ENCODE peak calls at places on chromosomes 11 and 22, in five cellular contexts. One of them, this sample, is unnamed.

GRCh38 chr22:46915978-46916730 is 153.7 kb downstream of the TBC1D22A start:
- DNase-seq in EL: no peak
- DNase-seq in cerebellar nuclear complex: no peak
- DNase-seq in OCI-LY7: no peak
- DNase-seq in stimulated activated CD8-positive, alpha-beta memory T cell treated with anti-CD3 and anti-CD28 coated beads, Interleukin-4, amount 100 ng/mL, for 4 hours: no peak
- DNase-seq in this sample: no peak

GRCh38 chr11:12120031-12121008 is 9.9 kb downstream of the MICAL2 start:
- DNase-seq in EL: no peak
- DNase-seq in cerebellar nuclear complex: no peak
- DNase-seq in OCI-LY7: no peak
- DNase-seq in stimulated activated CD8-positive, alpha-beta memory T cell treated with anti-CD3 and anti-CD28 coated beads, Interleukin-4, amount 100 ng/mL, for 4 hours: no peak
- DNase-seq in this sample: no peak

GRCh38 chr11:59953463-59954218 is 10.2 kb upstream of the OOSP4A start:
- DNase-seq in EL: no peak
- DNase-seq in cerebellar nuclear complex: no peak
- DNase-seq in OCI-LY7: no peak
- DNase-seq in stimulated activated CD8-positive, alpha-beta memory T cell treated with anti-CD3 and anti-CD28 coated beads, Interleukin-4, amount 100 ng/mL, for 4 hours: no peak
- DNase-seq in this sample: no peak

GRCh38 chr11:14904745-14905103 is 12.7 kb upstream of the CYP2R1 start:
- DNase-seq in EL: peak
- DNase-seq in cerebellar nuclear complex: no peak
- DNase-seq in OCI-LY7: peak
- DNase-seq in stimulated activated CD8-positive, alpha-beta memory T cell treated with anti-CD3 and anti-CD28 coated beads, Interleukin-4, amount 100 ng/mL, for 4 hours: peak
- DNase-seq in this sample: no peak

GRCh38 chr22:37843746-37844089 is 416 bp downstream of the ANKRD54 start:
- DNase-seq in EL: no peak
- DNase-seq in cerebellar nuclear complex: no peak
- DNase-seq in OCI-LY7: peak
- DNase-seq in stimulated activated CD8-positive, alpha-beta memory T cell treated with anti-CD3 and anti-CD28 coated beads, Interleukin-4, amount 100 ng/mL, for 4 hours: no peak
- DNase-seq in this sample: peak

GRCh38 chr11:128948583-128948982 is 5.9 kb upstream of the TP53AIP1 start:
- DNase-seq in EL: no peak
- DNase-seq in cerebellar nuclear complex: no peak
- DNase-seq in OCI-LY7: no peak
- DNase-seq in stimulated activated CD8-positive, alpha-beta memory T cell treated with anti-CD3 and anti-CD28 coated beads, Interleukin-4, amount 100 ng/mL, for 4 hours: no peak
- DNase-seq in this sample: no peak

GRCh38 chr11:67280341-67280790 is 8.7 kb upstream of the ANKRD13D start:
- DNase-seq in EL: no peak
- DNase-seq in cerebellar nuclear complex: no peak
- DNase-seq in OCI-LY7: no peak
- DNase-seq in stimulated activated CD8-positive, alpha-beta memory T cell treated with anti-CD3 and anti-CD28 coated beads, Interleukin-4, amount 100 ng/mL, for 4 hours: no peak
- DNase-seq in this sample: no peak

GRCh38 chr22:36510966-36511881 is 4.4 kb upstream of the FOXRED2 start:
- DNase-seq in EL: peak
- DNase-seq in cerebellar nuclear complex: no peak
- DNase-seq in OCI-LY7: peak
- DNase-seq in stimulated activated CD8-positive, alpha-beta memory T cell treated with anti-CD3 and anti-CD28 coated beads, Interleukin-4, amount 100 ng/mL, for 4 hours: no peak
- DNase-seq in this sample: no peak

GRCh38 chr11:19392321-19392720 is 151.6 kb upstream of the E2F8 start:
- DNase-seq in EL: no peak
- DNase-seq in cerebellar nuclear complex: no peak
- DNase-seq in OCI-LY7: no peak
- DNase-seq in stimulated activated CD8-positive, alpha-beta memory T cell treated with anti-CD3 and anti-CD28 coated beads, Interleukin-4, amount 100 ng/mL, for 4 hours: no peak
- DNase-seq in this sample: no peak

GRCh38 chr11:502288-503178 is 4.5 kb downstream of the RNH1 start:
- DNase-seq in EL: no peak
- DNase-seq in cerebellar nuclear complex: no peak
- DNase-seq in OCI-LY7: no peak
- DNase-seq in stimulated activated CD8-positive, alpha-beta memory T cell treated with anti-CD3 and anti-CD28 coated beads, Interleukin-4, amount 100 ng/mL, for 4 hours: no peak
- DNase-seq in this sample: no peak

GRCh38 chr11:61955416-61956135 is 5.4 kb downstream of the BEST1 start:
- DNase-seq in EL: no peak
- DNase-seq in cerebellar nuclear complex: no peak
- DNase-seq in OCI-LY7: no peak
- DNase-seq in stimulated activated CD8-positive, alpha-beta memory T cell treated with anti-CD3 and anti-CD28 coated beads, Interleukin-4, amount 100 ng/mL, for 4 hours: no peak
- DNase-seq in this sample: no peak

GRCh38 chr11:77211040-77211451 is 83.0 kb downstream of the MYO7A start:
- DNase-seq in EL: no peak
- DNase-seq in cerebellar nuclear complex: no peak
- DNase-seq in OCI-LY7: no peak
- DNase-seq in stimulated activated CD8-positive, alpha-beta memory T cell treated with anti-CD3 and anti-CD28 coated beads, Interleukin-4, amount 100 ng/mL, for 4 hours: no peak
- DNase-seq in this sample: no peak

GRCh38 chr11:131954146-131954545 is 583.7 kb downstream of the NTM start:
- DNase-seq in EL: no peak
- DNase-seq in cerebellar nuclear complex: no peak
- DNase-seq in OCI-LY7: no peak
- DNase-seq in stimulated activated CD8-positive, alpha-beta memory T cell treated with anti-CD3 and anti-CD28 coated beads, Interleukin-4, amount 100 ng/mL, for 4 hours: no peak
- DNase-seq in this sample: no peak

GRCh38 chr11:103586756-103587155 is 449.7 kb upstream of the DDI1 start:
- DNase-seq in EL: no peak
- DNase-seq in cerebellar nuclear complex: no peak
- DNase-seq in OCI-LY7: no peak
- DNase-seq in stimulated activated CD8-positive, alpha-beta memory T cell treated with anti-CD3 and anti-CD28 coated beads, Interleukin-4, amount 100 ng/mL, for 4 hours: no peak
- DNase-seq in this sample: no peak

GRCh38 chr22:17501679-17502285 is 61.5 kb upstream of the SLC25A18 start:
- DNase-seq in EL: peak
- DNase-seq in cerebellar nuclear complex: no peak
- DNase-seq in OCI-LY7: peak
- DNase-seq in stimulated activated CD8-positive, alpha-beta memory T cell treated with anti-CD3 and anti-CD28 coated beads, Interleukin-4, amount 100 ng/mL, for 4 hours: no peak
- DNase-seq in this sample: no peak

GRCh38 chr11:85627332-85627997 is at the start of gene DLG2:
- DNase-seq in EL: peak
- DNase-seq in cerebellar nuclear complex: peak
- DNase-seq in OCI-LY7: peak
- DNase-seq in stimulated activated CD8-positive, alpha-beta memory T cell treated with anti-CD3 and anti-CD28 coated beads, Interleukin-4, amount 100 ng/mL, for 4 hours: no peak
- DNase-seq in this sample: no peak

GRCh38 chr11:1564535-1565172 is 7.4 kb downstream of the DUSP8 start:
- DNase-seq in EL: peak
- DNase-seq in cerebellar nuclear complex: no peak
- DNase-seq in OCI-LY7: peak
- DNase-seq in stimulated activated CD8-positive, alpha-beta memory T cell treated with anti-CD3 and anti-CD28 coated beads, Interleukin-4, amount 100 ng/mL, for 4 hours: no peak
- DNase-seq in this sample: no peak

GRCh38 chr11:57762235-57762866 is 749 bp downstream of the CTNND1 start:
- DNase-seq in EL: no peak
- DNase-seq in cerebellar nuclear complex: no peak
- DNase-seq in OCI-LY7: no peak
- DNase-seq in stimulated activated CD8-positive, alpha-beta memory T cell treated with anti-CD3 and anti-CD28 coated beads, Interleukin-4, amount 100 ng/mL, for 4 hours: no peak
- DNase-seq in this sample: no peak

GRCh38 chr11:72683782-72684200 is 9.6 kb upstream of the PDE2A start:
- DNase-seq in EL: peak
- DNase-seq in cerebellar nuclear complex: no peak
- DNase-seq in OCI-LY7: peak
- DNase-seq in stimulated activated CD8-positive, alpha-beta memory T cell treated with anti-CD3 and anti-CD28 coated beads, Interleukin-4, amount 100 ng/mL, for 4 hours: peak
- DNase-seq in this sample: no peak

GRCh38 chr22:42313804-42314581 is 43.5 kb upstream of the TCF20 start:
- DNase-seq in EL: peak
- DNase-seq in cerebellar nuclear complex: no peak
- DNase-seq in OCI-LY7: peak
- DNase-seq in stimulated activated CD8-positive, alpha-beta memory T cell treated with anti-CD3 and anti-CD28 coated beads, Interleukin-4, amount 100 ng/mL, for 4 hours: no peak
- DNase-seq in this sample: no peak

GRCh38 chr11:107898270-107898669 is 30.0 kb upstream of the RAB39A start:
- DNase-seq in EL: peak
- DNase-seq in cerebellar nuclear complex: no peak
- DNase-seq in OCI-LY7: peak
- DNase-seq in stimulated activated CD8-positive, alpha-beta memory T cell treated with anti-CD3 and anti-CD28 coated beads, Interleukin-4, amount 100 ng/mL, for 4 hours: no peak
- DNase-seq in this sample: no peak

GRCh38 chr11:73244589-73245240 is 26.6 kb downstream of the P2RY2 start:
- DNase-seq in EL: no peak
- DNase-seq in cerebellar nuclear complex: no peak
- DNase-seq in OCI-LY7: no peak
- DNase-seq in stimulated activated CD8-positive, alpha-beta memory T cell treated with anti-CD3 and anti-CD28 coated beads, Interleukin-4, amount 100 ng/mL, for 4 hours: no peak
- DNase-seq in this sample: no peak

GRCh38 chr22:49015993-49016908 is 811.4 kb downstream of the BRD1 start:
- DNase-seq in EL: no peak
- DNase-seq in cerebellar nuclear complex: no peak
- DNase-seq in OCI-LY7: no peak
- DNase-seq in stimulated activated CD8-positive, alpha-beta memory T cell treated with anti-CD3 and anti-CD28 coated beads, Interleukin-4, amount 100 ng/mL, for 4 hours: no peak
- DNase-seq in this sample: no peak

GRCh38 chr22:39820266-39820665 is 73.3 kb downstream of the ENTHD1 start:
- DNase-seq in EL: peak
- DNase-seq in cerebellar nuclear complex: no peak
- DNase-seq in OCI-LY7: no peak
- DNase-seq in stimulated activated CD8-positive, alpha-beta memory T cell treated with anti-CD3 and anti-CD28 coated beads, Interleukin-4, amount 100 ng/mL, for 4 hours: no peak
- DNase-seq in this sample: no peak

GRCh38 chr11:119044708-119045107 is 12.3 kb downstream of the HYOU1 start:
- DNase-seq in EL: no peak
- DNase-seq in cerebellar nuclear complex: no peak
- DNase-seq in OCI-LY7: no peak
- DNase-seq in stimulated activated CD8-positive, alpha-beta memory T cell treated with anti-CD3 and anti-CD28 coated beads, Interleukin-4, amount 100 ng/mL, for 4 hours: no peak
- DNase-seq in this sample: no peak

GRCh38 chr22:49405590-49405989 is 422.1 kb downstream of the BRD1 start:
- DNase-seq in EL: no peak
- DNase-seq in cerebellar nuclear complex: no peak
- DNase-seq in OCI-LY7: no peak
- DNase-seq in stimulated activated CD8-positive, alpha-beta memory T cell treated with anti-CD3 and anti-CD28 coated beads, Interleukin-4, amount 100 ng/mL, for 4 hours: no peak
- DNase-seq in this sample: no peak

GRCh38 chr11:102762414-102762813 is 18.0 kb downstream of the MMP10 start:
- DNase-seq in EL: peak
- DNase-seq in cerebellar nuclear complex: no peak
- DNase-seq in OCI-LY7: no peak
- DNase-seq in stimulated activated CD8-positive, alpha-beta memory T cell treated with anti-CD3 and anti-CD28 coated beads, Interleukin-4, amount 100 ng/mL, for 4 hours: no peak
- DNase-seq in this sample: no peak

GRCh38 chr11:11867720-11868119 is 25.9 kb downstream of the USP47 start:
- DNase-seq in EL: no peak
- DNase-seq in cerebellar nuclear complex: no peak
- DNase-seq in OCI-LY7: no peak
- DNase-seq in stimulated activated CD8-positive, alpha-beta memory T cell treated with anti-CD3 and anti-CD28 coated beads, Interleukin-4, amount 100 ng/mL, for 4 hours: no peak
- DNase-seq in this sample: no peak

GRCh38 chr22:23251445-23252093 is 71.3 kb downstream of the BCR start:
- DNase-seq in EL: peak
- DNase-seq in cerebellar nuclear complex: no peak
- DNase-seq in OCI-LY7: no peak
- DNase-seq in stimulated activated CD8-positive, alpha-beta memory T cell treated with anti-CD3 and anti-CD28 coated beads, Interleukin-4, amount 100 ng/mL, for 4 hours: no peak
- DNase-seq in this sample: no peak

GRCh38 chr11:7591992-7592391 is 78.2 kb downstream of the PPFIBP2 start:
- DNase-seq in EL: no peak
- DNase-seq in cerebellar nuclear complex: no peak
- DNase-seq in OCI-LY7: no peak
- DNase-seq in stimulated activated CD8-positive, alpha-beta memory T cell treated with anti-CD3 and anti-CD28 coated beads, Interleukin-4, amount 100 ng/mL, for 4 hours: no peak
- DNase-seq in this sample: no peak

GRCh38 chr11:117565709-117566108 is 231.3 kb downstream of the DSCAML1 start:
- DNase-seq in EL: no peak
- DNase-seq in cerebellar nuclear complex: no peak
- DNase-seq in OCI-LY7: no peak
- DNase-seq in stimulated activated CD8-positive, alpha-beta memory T cell treated with anti-CD3 and anti-CD28 coated beads, Interleukin-4, amount 100 ng/mL, for 4 hours: no peak
- DNase-seq in this sample: no peak

GRCh38 chr11:1390603-1391164 is 950 bp downstream of the BRSK2 start:
- DNase-seq in EL: no peak
- DNase-seq in cerebellar nuclear complex: no peak
- DNase-seq in OCI-LY7: no peak
- DNase-seq in stimulated activated CD8-positive, alpha-beta memory T cell treated with anti-CD3 and anti-CD28 coated beads, Interleukin-4, amount 100 ng/mL, for 4 hours: no peak
- DNase-seq in this sample: no peak

GRCh38 chr22:26748845-26749244 is 91.5 kb downstream of the MIAT start:
- DNase-seq in EL: no peak
- DNase-seq in cerebellar nuclear complex: no peak
- DNase-seq in OCI-LY7: no peak
- DNase-seq in stimulated activated CD8-positive, alpha-beta memory T cell treated with anti-CD3 and anti-CD28 coated beads, Interleukin-4, amount 100 ng/mL, for 4 hours: no peak
- DNase-seq in this sample: no peak

GRCh38 chr11:86469491-86470388 is 95.1 kb downstream of the CCDC81 start:
- DNase-seq in EL: no peak
- DNase-seq in cerebellar nuclear complex: no peak
- DNase-seq in OCI-LY7: no peak
- DNase-seq in stimulated activated CD8-positive, alpha-beta memory T cell treated with anti-CD3 and anti-CD28 coated beads, Interleukin-4, amount 100 ng/mL, for 4 hours: no peak
- DNase-seq in this sample: no peak

GRCh38 chr11:8025816-8026215 is 38.7 kb downstream of the EIF3F start:
- DNase-seq in EL: peak
- DNase-seq in cerebellar nuclear complex: no peak
- DNase-seq in OCI-LY7: no peak
- DNase-seq in stimulated activated CD8-positive, alpha-beta memory T cell treated with anti-CD3 and anti-CD28 coated beads, Interleukin-4, amount 100 ng/mL, for 4 hours: no peak
- DNase-seq in this sample: no peak

GRCh38 chr22:30273196-30273595 is 6.5 kb upstream of the OSM start:
- DNase-seq in EL: no peak
- DNase-seq in cerebellar nuclear complex: no peak
- DNase-seq in OCI-LY7: no peak
- DNase-seq in stimulated activated CD8-positive, alpha-beta memory T cell treated with anti-CD3 and anti-CD28 coated beads, Interleukin-4, amount 100 ng/mL, for 4 hours: no peak
- DNase-seq in this sample: no peak

GRCh38 chr22:48576333-48577013 is 1251.2 kb downstream of the BRD1 start:
- DNase-seq in EL: no peak
- DNase-seq in cerebellar nuclear complex: no peak
- DNase-seq in OCI-LY7: no peak
- DNase-seq in stimulated activated CD8-positive, alpha-beta memory T cell treated with anti-CD3 and anti-CD28 coated beads, Interleukin-4, amount 100 ng/mL, for 4 hours: no peak
- DNase-seq in this sample: no peak

GRCh38 chr11:26621147-26621546 is 49.1 kb upstream of the MUC15 start:
- DNase-seq in EL: peak
- DNase-seq in cerebellar nuclear complex: no peak
- DNase-seq in OCI-LY7: no peak
- DNase-seq in stimulated activated CD8-positive, alpha-beta memory T cell treated with anti-CD3 and anti-CD28 coated beads, Interleukin-4, amount 100 ng/mL, for 4 hours: no peak
- DNase-seq in this sample: no peak

GRCh38 chr22:37462983-37463382 is 23.2 kb downstream of the MFNG start:
- DNase-seq in EL: peak
- DNase-seq in cerebellar nuclear complex: no peak
- DNase-seq in OCI-LY7: no peak
- DNase-seq in stimulated activated CD8-positive, alpha-beta memory T cell treated with anti-CD3 and anti-CD28 coated beads, Interleukin-4, amount 100 ng/mL, for 4 hours: no peak
- DNase-seq in this sample: no peak

GRCh38 chr11:44357734-44358133 is 47.8 kb upstream of the ALX4 start:
- DNase-seq in EL: no peak
- DNase-seq in cerebellar nuclear complex: no peak
- DNase-seq in OCI-LY7: no peak
- DNase-seq in stimulated activated CD8-positive, alpha-beta memory T cell treated with anti-CD3 and anti-CD28 coated beads, Interleukin-4, amount 100 ng/mL, for 4 hours: no peak
- DNase-seq in this sample: no peak